ENCODE peak calls at places on chromosomes 4 and X, in nine cellular contexts. D is lower lobe of right lung; N is ACHN; M is SK-MEL-5; W is GM13977; E is CD4-positive, CD25-positive, alpha-beta regulatory T cell; U is GM03348; O is CD4-positive, alpha-beta T cell; X is HepG2. J is an unnamed sample.

GRCh38 chr4:108450236-108450898 is 170.0 kb upstream of the RPL34 start:
- DNase-seq in D (no peak), N (no peak), M (peak; percentile 59), W (no peak), E (no peak), U (no peak), O (no peak), X (no peak), J (no peak)

GRCh38 chrX:123854329-123854728 is 5.5 kb upstream of the XIAP start:
- DNase-seq in D (no peak), N (no peak), M (no peak), W (no peak), E (no peak), U (peak; percentile 46), O (no peak), X (no peak), J (no peak)

GRCh38 chrX:8364369-8365141 is 100.1 kb upstream of the VCX3B start:
- DNase-seq in D (peak; percentile 35), N (peak; percentile 4), M (peak; percentile 45), W (peak; percentile 8), E (no peak), U (no peak), O (no peak), X (peak; percentile 2), J (no peak)

GRCh38 chr4:127410201-127410600 is 222.6 kb upstream of the INTU start:
- DNase-seq in D (no peak), N (no peak), M (no peak), W (no peak), E (no peak), U (no peak), O (no peak), X (no peak), J (no peak)

GRCh38 chrX:133542476-133542875 is 127.2 kb upstream of the GPC4 start:
- DNase-seq in D (no peak), N (no peak), M (no peak), W (no peak), E (no peak), U (peak; percentile 5), O (no peak), X (no peak), J (no peak)

GRCh38 chrX:155766321-155766720 is 114.8 kb upstream of the VAMP7 start:
- DNase-seq in D (no peak), N (no peak), M (no peak), W (no peak), E (no peak), U (no peak), O (no peak), X (no peak), J (no peak)

GRCh38 chr4:185839204-185839712 is 27.3 kb upstream of the SORBS2 start:
- DNase-seq in D (no peak), N (peak; percentile 92), M (peak; percentile 77), W (no peak), E (no peak), U (peak; percentile 88), O (no peak), X (no peak), J (no peak)

GRCh38 chr4:38180456-38180855 is 220.3 kb downstream of the PTTG2 start:
- DNase-seq in D (no peak), N (no peak), M (no peak), W (no peak), E (no peak), U (no peak), O (no peak), X (no peak), J (no peak)

GRCh38 chrX:69137911-69138310 is 27.3 kb downstream of the PJA1 start:
- DNase-seq in D (no peak), N (no peak), M (no peak), W (no peak), E (no peak), U (no peak), O (no peak), X (no peak), J (no peak)

GRCh38 chrX:150199181-150199580 is 163.9 kb upstream of the MAMLD1 start:
- DNase-seq in D (no peak), N (no peak), M (no peak), W (no peak), E (no peak), U (no peak), O (no peak), X (no peak), J (no peak)

GRCh38 chr4:113837397-113837796 is 75.9 kb upstream of the CAMK2D start:
- DNase-seq in D (no peak), N (peak; percentile 47), M (no peak), W (peak; percentile 26), E (no peak), U (peak; percentile 61), O (no peak), X (no peak), J (no peak)

GRCh38 chr4:11548529-11549176 is 120.0 kb upstream of the HS3ST1 start:
- DNase-seq in D (no peak), N (peak; percentile 27), M (no peak), W (no peak), E (no peak), U (no peak), O (no peak), X (no peak), J (peak; percentile 88)

GRCh38 chr4:2800691-2801596 is 8.1 kb downstream of the SH3BP2 start:
- DNase-seq in D (peak; percentile 90), N (no peak), M (no peak), W (peak; percentile 72), E (no peak), U (peak; percentile 71), O (no peak), X (peak; percentile 92), J (no peak)

GRCh38 chrX:108947205-108947604 is 210.8 kb upstream of the IRS4 start:
- DNase-seq in D (no peak), N (no peak), M (peak; percentile 60), W (no peak), E (no peak), U (no peak), O (no peak), X (no peak), J (no peak)

GRCh38 chr4:177005801-177006230 is 213.1 kb upstream of the VEGFC start:
- DNase-seq in D (no peak), N (peak; percentile 44), M (peak; percentile 43), W (no peak), E (no peak), U (no peak), O (no peak), X (no peak), J (no peak)

GRCh38 chr4:182082910-182083309 is 160.3 kb upstream of the TENM3 start:
- DNase-seq in D (no peak), N (no peak), M (no peak), W (no peak), E (no peak), U (no peak), O (no peak), X (no peak), J (no peak)

GRCh38 chr4:158667651-158668198 is 4.0 kb downstream of the C4orf46 start:
- DNase-seq in D (no peak), N (peak; percentile 53), M (peak; percentile 63), W (peak; percentile 28), E (peak; percentile 33), U (peak; percentile 48), O (peak; percentile 7), X (peak; percentile 49), J (peak; percentile 36)

GRCh38 chr4:56742080-56742871 is 61.2 kb upstream of the HOPX start:
- DNase-seq in D (no peak), N (no peak), M (no peak), W (no peak), E (no peak), U (peak; percentile 14), O (no peak), X (no peak), J (peak; percentile 59)

GRCh38 chr4:170651786-170652185 is 562.0 kb upstream of the AADAT start:
- DNase-seq in D (no peak), N (no peak), M (no peak), W (no peak), E (no peak), U (no peak), O (no peak), X (no peak), J (no peak)

GRCh38 chrX:121308276-121308805 is 260.9 kb downstream of the GLUD2 start:
- DNase-seq in D (no peak), N (peak; percentile 28), M (peak; percentile 65), W (peak; percentile 20), E (no peak), U (peak; percentile 39), O (no peak), X (peak; percentile 6), J (no peak)

GRCh38 chrX:11793734-11794133 is 35.7 kb downstream of the MSL3 start:
- DNase-seq in D (no peak), N (no peak), M (no peak), W (no peak), E (no peak), U (no peak), O (no peak), X (no peak), J (no peak)

GRCh38 chr4:176469546-176469945 is 149.8 kb downstream of the SPCS3 start:
- DNase-seq in D (no peak), N (no peak), M (no peak), W (no peak), E (no peak), U (no peak), O (no peak), X (no peak), J (no peak)

GRCh38 chr4:112279025-112279881 is 6.5 kb downstream of the TIFA start:
- DNase-seq in D (peak; percentile 47), N (no peak), M (no peak), W (no peak), E (no peak), U (no peak), O (no peak), X (peak; percentile 62), J (no peak)

GRCh38 chr4:184818216-184818564 is 7.6 kb downstream of the ACSL1 start:
- DNase-seq in D (no peak), N (no peak), M (no peak), W (peak; percentile 49), E (peak; percentile 12), U (no peak), O (no peak), X (no peak), J (no peak)

GRCh38 chr4:111494971-111495370 is 650.3 kb upstream of the FAM241A start:
- DNase-seq in D (no peak), N (no peak), M (no peak), W (no peak), E (no peak), U (no peak), O (no peak), X (no peak), J (no peak)

GRCh38 chr4:27084685-27085356 is 224.2 kb downstream of the STIM2 start:
- DNase-seq in D (peak; percentile 53), N (no peak), M (no peak), W (no peak), E (no peak), U (peak; percentile 59), O (no peak), X (no peak), J (peak; percentile 29)

GRCh38 chr4:145098675-145099037 is 545 bp downstream of the ABCE1 start:
- DNase-seq in D (no peak), N (peak; percentile 70), M (peak; percentile 42), W (peak; percentile 37), E (no peak), U (peak; percentile 57), O (peak; percentile 18), X (peak; percentile 56), J (peak; percentile 55)

GRCh38 chr4:3461515-3462291 is 1.4 kb upstream of the DOK7 start:
- DNase-seq in D (peak; percentile 82), N (peak; percentile 49), M (no peak), W (no peak), E (no peak), U (no peak), O (no peak), X (no peak), J (peak; percentile 66)

GRCh38 chr4:128512767-128513322 is 225.2 kb upstream of the PGRMC2 start:
- DNase-seq in D (no peak), N (no peak), M (no peak), W (no peak), E (no peak), U (peak; percentile 50), O (no peak), X (no peak), J (no peak)

GRCh38 chrX:17496407-17496806 is 121.4 kb downstream of the NHS start:
- DNase-seq in D (no peak), N (no peak), M (no peak), W (no peak), E (no peak), U (no peak), O (no peak), X (no peak), J (peak; percentile 6)

GRCh38 chr4:80365928-80366327 is 30.4 kb downstream of the CFAP299 start:
- DNase-seq in D (peak; percentile 52), N (peak; percentile 38), M (peak; percentile 67), W (peak; percentile 53), E (peak; percentile 71), U (peak; percentile 78), O (peak; percentile 56), X (peak; percentile 23), J (peak; percentile 79)